ENCODE peak calls at places on chromosomes 7 and 10, in eight cellular contexts. I, P, K, W, G, J, D and T are unnamed samples.
A peak's percentile ranks its signal among the peaks of the same experiment; 100 is the strongest.

GRCh38 chr7:8131694-8132605 is 130.0 kb downstream of the ICA1 start:
- DNase-seq in G (peak; percentile 38), P (no peak), W (no peak), K (no peak), I (no peak), J (peak; percentile 30), D (no peak), T (no peak)

GRCh38 chr10:60739581-60739980 is 38.7 kb upstream of the CDK1 start:
- DNase-seq in D (no peak), J (no peak), I (no peak), P (no peak), W (no peak), K (no peak), G (no peak), T (no peak)

GRCh38 chr7:134778941-134779740 is at the start of gene CALD1:
- DNase-seq in I (peak; percentile 98), G (no peak), K (peak; percentile 85), W (no peak), P (peak; percentile 9), D (peak; percentile 94), J (no peak), T (peak; percentile 69)

GRCh38 chr10:79444243-79445119 is 943 bp downstream of the ZCCHC24 start:
- DNase-seq in J (peak; percentile 64), W (peak; percentile 37), P (no peak), K (peak; percentile 69), I (peak; percentile 30), G (peak; percentile 9), D (no peak), T (no peak)

GRCh38 chr7:145884716-145885514 is 231.7 kb upstream of the CNTNAP2 start:
- DNase-seq in J (no peak), K (no peak), D (no peak), I (no peak), P (no peak), W (no peak), G (no peak), T (no peak)

GRCh38 chr7:78634073-78634472 is 819.4 kb downstream of the MAGI2 start:
- DNase-seq in W (no peak), K (no peak), P (no peak), J (no peak), G (no peak), I (no peak), D (no peak), T (no peak)

GRCh38 chr7:4472739-4473138 is 209.4 kb upstream of the FOXK1 start:
- DNase-seq in P (no peak), K (no peak), I (no peak), G (no peak), D (no peak), J (no peak), W (no peak), T (no peak)

GRCh38 chr7:5426226-5426475 is 2.5 kb upstream of the TNRC18 start:
- DNase-seq in W (no peak), G (no peak), D (no peak), P (no peak), J (peak; percentile 11), K (no peak), I (peak; percentile 38), T (no peak)

GRCh38 chr7:13467111-13467547 is 522.3 kb downstream of the ETV1 start:
- DNase-seq in I (no peak), J (no peak), W (no peak), P (no peak), G (no peak), D (no peak), K (no peak), T (no peak)

GRCh38 chr7:148622887-148623585 is 32.5 kb downstream of the C7orf33 start:
- DNase-seq in G (no peak), W (no peak), J (no peak), D (no peak), K (no peak), I (no peak), P (no peak), T (no peak)

GRCh38 chr7:158746957-158747356 is 42.4 kb upstream of the NCAPG2 start:
- DNase-seq in D (no peak), K (no peak), I (no peak), G (no peak), P (no peak), W (no peak), J (no peak), T (peak; percentile 60)

GRCh38 chr7:31099451-31100444 is 47.6 kb downstream of the ADCYAP1R1 start:
- DNase-seq in I (no peak), W (no peak), J (no peak), G (no peak), K (no peak), D (no peak), P (no peak), T (peak; percentile 74)

GRCh38 chr7:39952378-39952777 is 2.3 kb downstream of the CDK13 start:
- DNase-seq in G (no peak), I (peak; percentile 49), P (no peak), D (no peak), K (no peak), W (no peak), J (no peak), T (no peak)